ENCODE peak calls at places on chromosomes 12 and 14, in five cellular contexts. D is IMR-90, T is neuronal stem cell, H is mesenchymal stem cell, R is H9. E is an unnamed sample.

GRCh38 chr14:68866991-68867533 is 74.2 kb upstream of the ZFP36L1 start:
- DNase-seq in D (no peak), T (no peak), H (no peak), R (no peak), E (no peak)

GRCh38 chr12:126156806-126157574 is 1091.8 kb downstream of the AACS start:
- DNase-seq in D (no peak), T (no peak), H (no peak), R (peak), E (peak)

GRCh38 chr14:94823556-94824341 is 53.8 kb upstream of the GSC start:
- DNase-seq in D (no peak), T (no peak), H (no peak), R (peak), E (peak)

GRCh38 chr14:97779140-97779539 is 982.0 kb downstream of the VRK1 start:
- DNase-seq in D (no peak), T (no peak), H (no peak), R (no peak), E (no peak)

GRCh38 chr14:97706814-97707213 is 909.6 kb downstream of the VRK1 start:
- DNase-seq in D (no peak), T (no peak), H (no peak), R (no peak), E (no peak)

GRCh38 chr12:1533602-1534304 is 60.6 kb downstream of the FBXL14 start:
- DNase-seq in D (peak), T (no peak), H (no peak), R (peak), E (no peak)

GRCh38 chr12:76866146-76866545 is 12.7 kb downstream of the CSRP2 start:
- DNase-seq in D (no peak), T (peak), H (peak), R (no peak), E (no peak)

GRCh38 chr12:75116611-75117010 is 93.0 kb downstream of the KCNC2 start:
- DNase-seq in D (no peak), T (no peak), H (no peak), R (no peak), E (no peak)

GRCh38 chr12:31922341-31923062 is 36.7 kb upstream of the RESF1 start:
- DNase-seq in D (peak), T (no peak), H (peak), R (no peak), E (peak)

GRCh38 chr14:49249022-49249421 is 337.2 kb downstream of the RPS29 start:
- DNase-seq in D (peak), T (no peak), H (peak), R (no peak), E (no peak)

GRCh38 chr12:58117201-58117600 is 175.8 kb downstream of the ATP23 start:
- DNase-seq in D (no peak), T (no peak), H (no peak), R (no peak), E (peak)

GRCh38 chr12:121718653-121719239 is 6.2 kb downstream of the TMEM120B start:
- DNase-seq in D (no peak), T (no peak), H (no peak), R (peak), E (peak)

GRCh38 chr12:87676726-87677125 is 352.5 kb downstream of the C12orf50 start:
- DNase-seq in D (no peak), T (no peak), H (no peak), R (no peak), E (no peak)

GRCh38 chr14:54253195-54253947 is 143.4 kb upstream of the CDKN3 start:
- DNase-seq in D (peak), T (no peak), H (peak), R (no peak), E (peak)

GRCh38 chr14:24734917-24735500 is 101.0 kb upstream of the GZMB start:
- DNase-seq in D (peak), T (peak), H (peak), R (no peak), E (peak)

GRCh38 chr14:66572836-66573235 is 64.9 kb downstream of the GPHN start:
- DNase-seq in D (no peak), T (no peak), H (no peak), R (no peak), E (no peak)

GRCh38 chr12:39723831-39724230 is 104.2 kb upstream of the ABCD2 start:
- DNase-seq in D (no peak), T (no peak), H (peak), R (peak), E (peak)

GRCh38 chr14:79466938-79467527 is 744.3 kb downstream of the DIO2 start:
- DNase-seq in D (no peak), T (no peak), H (no peak), R (no peak), E (no peak)

GRCh38 chr12:131539381-131539780 is 171.5 kb upstream of the SFSWAP start:
- DNase-seq in D (no peak), T (no peak), H (no peak), R (no peak), E (no peak)

GRCh38 chr12:42763682-42764081 is 174.1 kb upstream of the PRICKLE1 start:
- DNase-seq in D (no peak), T (no peak), H (no peak), R (no peak), E (no peak)

GRCh38 chr12:42761601-42762350 is 172.2 kb upstream of the PRICKLE1 start:
- DNase-seq in D (no peak), T (no peak), H (no peak), R (no peak), E (no peak)

GRCh38 chr12:42759622-42760273 is 170.2 kb upstream of the PRICKLE1 start:
- DNase-seq in D (peak), T (no peak), H (no peak), R (no peak), E (no peak)

GRCh38 chr12:42760550-42760949 is 171.0 kb upstream of the PRICKLE1 start:
- DNase-seq in D (no peak), T (no peak), H (peak), R (no peak), E (no peak)

DNA sequence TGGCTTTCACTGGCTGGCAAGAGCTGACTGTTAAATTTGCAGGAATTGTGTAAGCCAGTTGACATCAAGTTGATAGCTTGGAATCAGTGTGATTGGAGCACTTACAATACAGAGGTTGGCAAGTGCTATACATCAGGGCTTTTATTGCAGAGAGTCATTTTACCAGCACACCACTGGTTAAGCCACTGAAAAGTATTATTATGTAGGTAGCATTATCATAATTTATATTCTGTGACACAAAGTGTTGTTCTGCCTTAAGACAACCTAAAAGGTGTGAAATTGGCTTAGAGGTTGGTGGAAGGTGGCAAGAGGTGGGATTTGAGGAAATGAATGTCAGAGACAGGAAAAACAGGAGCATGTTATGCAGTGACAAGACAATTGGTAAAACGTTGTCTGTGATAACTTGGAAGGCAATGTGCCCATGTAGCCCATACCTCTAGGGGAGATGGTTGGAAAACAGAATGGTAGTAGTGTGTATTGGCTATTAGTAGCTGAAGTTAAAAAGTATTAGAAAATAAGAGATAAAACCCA is 172.9 kb upstream of the PRICKLE1 start:
- DNase-seq in D (no peak), T (no peak), H (no peak), R (no peak), E (no peak)
- H2BK15ac ChIP-seq in D (no peak), T (no peak), H (no peak), R (no peak), E (no peak)

GRCh38 chr12:95169368-95169767 is 47.9 kb downstream of the FGD6 start:
- DNase-seq in D (peak), T (no peak), H (peak), R (no peak), E (peak)
- H3K4me2 ChIP-seq in D (peak), T (no peak), H (no peak), R (no peak), E (no peak)

DNA sequence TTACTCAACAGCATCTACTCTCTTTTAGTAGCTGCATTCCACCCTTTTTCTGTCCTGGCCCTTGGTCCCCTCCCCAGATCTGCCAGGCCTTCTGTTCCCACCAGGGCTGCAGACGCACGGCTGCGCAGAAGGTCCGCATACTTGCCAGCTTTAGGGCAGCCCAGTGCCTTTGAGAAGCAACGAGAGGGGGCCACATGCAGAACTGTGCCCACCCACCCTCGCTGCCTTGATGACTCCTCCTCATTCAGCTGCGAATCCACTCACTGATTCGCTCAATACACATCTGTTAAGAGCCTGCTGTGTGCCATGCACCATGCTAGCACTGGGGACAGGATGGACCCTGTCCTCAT is 39.2 kb downstream of the PRIMA1 start:
- DNase-seq in D (no peak), T (peak), H (no peak), R (no peak), E (no peak)
- H2BK15ac ChIP-seq in D (no peak), T (no peak), H (no peak), R (no peak), E (no peak)

DNA sequence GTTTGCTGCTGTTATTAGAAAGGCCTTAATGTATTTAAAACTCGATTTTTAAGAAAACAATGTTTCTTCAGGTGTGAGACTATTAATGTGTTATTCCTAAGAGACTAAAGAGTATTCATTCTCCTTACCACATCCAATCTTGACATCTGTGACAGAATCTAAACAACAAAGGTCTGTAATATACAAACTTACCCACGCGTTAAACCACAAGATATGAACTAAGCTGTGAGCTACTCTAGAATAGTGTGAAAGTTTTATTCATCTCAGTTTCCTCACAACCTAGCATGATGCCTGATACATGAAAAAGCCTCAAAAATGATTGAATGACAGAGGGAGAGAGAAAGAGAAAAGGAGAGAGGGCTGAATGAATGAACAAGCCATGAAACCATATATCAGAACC is 117.3 kb upstream of the COCH start:
- DNase-seq in D (no peak), T (no peak), H (no peak), R (no peak), E (no peak)
- H3K4me2 ChIP-seq in D (no peak), T (no peak), H (no peak), R (no peak), E (no peak)

DNA sequence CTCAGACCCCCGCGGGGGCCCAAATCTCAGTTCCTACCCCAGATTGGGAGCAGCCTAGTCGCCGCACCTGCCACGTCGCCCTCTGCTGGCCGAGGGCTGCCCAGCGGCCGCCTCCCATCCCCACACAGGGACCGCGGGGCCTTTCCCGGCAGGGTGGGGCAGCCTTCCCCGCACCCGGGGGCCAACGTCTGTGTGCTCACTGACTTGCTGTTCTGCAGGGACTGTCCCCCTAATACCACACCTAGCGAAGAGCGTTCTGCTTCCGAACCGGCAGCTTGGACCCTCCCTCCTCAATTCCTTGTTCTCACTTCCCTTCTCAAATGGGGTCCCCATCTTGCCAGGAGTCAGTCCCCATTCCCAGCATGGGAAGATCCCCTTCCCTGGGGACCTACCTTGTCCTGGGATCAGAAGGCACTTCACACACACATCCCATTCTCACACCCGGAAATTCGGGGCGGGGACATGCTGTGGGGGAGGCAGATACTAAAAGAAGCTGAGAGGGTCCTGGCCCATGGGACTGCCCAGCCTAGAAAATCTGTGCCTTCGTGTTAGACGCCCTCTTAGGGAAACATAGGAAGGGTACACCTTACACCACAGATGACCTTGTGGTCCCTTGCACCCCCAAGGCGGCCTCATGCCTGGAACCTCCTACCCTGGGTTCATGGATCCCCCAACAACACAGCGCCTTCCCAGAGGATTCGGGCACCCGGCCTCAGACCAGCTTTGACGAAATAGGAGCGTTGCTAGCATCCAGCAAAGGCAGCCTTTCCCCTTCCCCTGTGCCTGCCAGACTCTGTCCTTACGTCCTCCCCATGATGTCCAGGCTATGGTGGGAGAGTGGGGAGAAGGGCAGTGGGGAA is 16.4 kb downstream of the ACVRL1 start:
- DNase-seq in D (no peak), T (no peak), H (no peak), R (peak), E (peak)
- H2BK15ac ChIP-seq in D (peak), T (no peak), H (no peak), R (no peak), E (no peak)